ENCODE peak calls at places on chromosomes 1 and 21, in seven cellular contexts. One of them, this sample, is unnamed.

GRCh38 chr1:108200627-108201106 is 524 bp upstream of the SLC25A24 start:
- DNase-seq in mammary epithelial cell: peak; percentile 79
- DNase-seq in HCT116: peak; percentile 41
- DNase-seq in pancreas: no peak
- DNase-seq in AG09319: peak; percentile 25
- DNase-seq in OCI-LY7: peak; percentile 28
- DNase-seq in psoas muscle: peak; percentile 38
- DNase-seq in this sample: peak; percentile 6

GRCh38 chr1:117686907-117687306 is 81.1 kb downstream of the TENT5C start:
- DNase-seq in pancreas: no peak
- DNase-seq in mammary epithelial cell: no peak
- DNase-seq in AG09319: no peak
- DNase-seq in OCI-LY7: no peak
- DNase-seq in psoas muscle: no peak
- DNase-seq in HCT116: no peak
- DNase-seq in this sample: no peak

GRCh38 chr21:45509566-45510465 is 32.4 kb downstream of the SLC19A1 start:
- DNase-seq in HCT116: no peak
- DNase-seq in AG09319: no peak
- DNase-seq in psoas muscle: peak; percentile 50
- DNase-seq in pancreas: peak; percentile 29
- DNase-seq in mammary epithelial cell: no peak
- DNase-seq in OCI-LY7: no peak
- DNase-seq in this sample: no peak

GRCh38 chr1:12161662-12162458 is 4.9 kb upstream of the TNFRSF1B start:
- DNase-seq in AG09319: peak; percentile 63
- DNase-seq in mammary epithelial cell: peak; percentile 80
- DNase-seq in psoas muscle: peak; percentile 91
- DNase-seq in OCI-LY7: peak; percentile 65
- DNase-seq in HCT116: peak; percentile 82
- DNase-seq in pancreas: peak; percentile 65
- DNase-seq in this sample: no peak

GRCh38 chr21:36587388-36587787 is 107.5 kb upstream of the CLDN14 start:
- DNase-seq in psoas muscle: no peak
- DNase-seq in AG09319: no peak
- DNase-seq in HCT116: peak; percentile 21
- DNase-seq in mammary epithelial cell: peak; percentile 91
- DNase-seq in pancreas: no peak
- DNase-seq in OCI-LY7: no peak
- DNase-seq in this sample: no peak

GRCh38 chr1:9344426-9345200 is 51.9 kb downstream of the SPSB1 start:
- DNase-seq in mammary epithelial cell: no peak
- DNase-seq in AG09319: no peak
- DNase-seq in pancreas: no peak
- DNase-seq in OCI-LY7: peak; percentile 42
- DNase-seq in psoas muscle: no peak
- DNase-seq in HCT116: no peak
- DNase-seq in this sample: no peak

GRCh38 chr1:224762701-224763100 is 146.6 kb downstream of the CNIH3 start:
- DNase-seq in AG09319: no peak
- DNase-seq in HCT116: no peak
- DNase-seq in psoas muscle: no peak
- DNase-seq in mammary epithelial cell: no peak
- DNase-seq in OCI-LY7: no peak
- DNase-seq in pancreas: no peak
- DNase-seq in this sample: no peak

GRCh38 chr1:17118268-17118667 is 983 bp downstream of the PADI2 start:
- DNase-seq in mammary epithelial cell: no peak
- DNase-seq in psoas muscle: peak; percentile 56
- DNase-seq in OCI-LY7: no peak
- DNase-seq in HCT116: no peak
- DNase-seq in pancreas: no peak
- DNase-seq in AG09319: no peak
- DNase-seq in this sample: no peak

GRCh38 chr1:26012862-26013261 is 8.7 kb upstream of the EXTL1 start:
- DNase-seq in OCI-LY7: no peak
- DNase-seq in mammary epithelial cell: no peak
- DNase-seq in pancreas: no peak
- DNase-seq in AG09319: no peak
- DNase-seq in psoas muscle: no peak
- DNase-seq in HCT116: no peak
- DNase-seq in this sample: no peak

GRCh38 chr21:45419162-45419561 is 14.2 kb downstream of the COL18A1 start:
- DNase-seq in mammary epithelial cell: no peak
- DNase-seq in HCT116: no peak
- DNase-seq in OCI-LY7: no peak
- DNase-seq in pancreas: peak; percentile 9
- DNase-seq in psoas muscle: no peak
- DNase-seq in AG09319: no peak
- DNase-seq in this sample: no peak

GRCh38 chr1:236638935-236639334 is 34.6 kb upstream of the HEATR1 start:
- DNase-seq in AG09319: no peak
- DNase-seq in pancreas: no peak
- DNase-seq in OCI-LY7: no peak
- DNase-seq in HCT116: no peak
- DNase-seq in psoas muscle: no peak
- DNase-seq in mammary epithelial cell: no peak
- DNase-seq in this sample: no peak

GRCh38 chr1:43707191-43708005 is at the start of gene ST3GAL3:
- DNase-seq in AG09319: peak; percentile 73
- DNase-seq in mammary epithelial cell: peak; percentile 89
- DNase-seq in HCT116: peak; percentile 67
- DNase-seq in OCI-LY7: peak; percentile 95
- DNase-seq in pancreas: peak; percentile 92
- DNase-seq in psoas muscle: peak; percentile 96
- DNase-seq in this sample: peak; percentile 92

GRCh38 chr1:10838541-10838940 is 42.1 kb upstream of the CASZ1 start:
- DNase-seq in AG09319: no peak
- DNase-seq in mammary epithelial cell: no peak
- DNase-seq in psoas muscle: no peak
- DNase-seq in HCT116: no peak
- DNase-seq in OCI-LY7: no peak
- DNase-seq in pancreas: no peak
- DNase-seq in this sample: no peak

GRCh38 chr1:61334718-61335589 is 252.6 kb downstream of the NFIA start:
- DNase-seq in HCT116: no peak
- DNase-seq in AG09319: no peak
- DNase-seq in mammary epithelial cell: no peak
- DNase-seq in psoas muscle: peak; percentile 86
- DNase-seq in pancreas: peak; percentile 30
- DNase-seq in OCI-LY7: no peak
- DNase-seq in this sample: no peak

GRCh38 chr21:37665230-37666024 is 250.8 kb downstream of the KCNJ6 start:
- DNase-seq in pancreas: no peak
- DNase-seq in mammary epithelial cell: no peak
- DNase-seq in HCT116: no peak
- DNase-seq in AG09319: no peak
- DNase-seq in psoas muscle: no peak
- DNase-seq in OCI-LY7: no peak
- DNase-seq in this sample: no peak

GRCh38 chr1:93591833-93592635 is 89.6 kb downstream of the BCAR3 start:
- DNase-seq in mammary epithelial cell: no peak
- DNase-seq in pancreas: peak; percentile 85
- DNase-seq in HCT116: no peak
- DNase-seq in psoas muscle: no peak
- DNase-seq in OCI-LY7: peak; percentile 93
- DNase-seq in AG09319: no peak
- DNase-seq in this sample: no peak

GRCh38 chr1:200302192-200302892 is 107.5 kb downstream of the ZNF281 start:
- DNase-seq in pancreas: peak; percentile 32
- DNase-seq in AG09319: no peak
- DNase-seq in HCT116: no peak
- DNase-seq in mammary epithelial cell: peak; percentile 34
- DNase-seq in psoas muscle: no peak
- DNase-seq in OCI-LY7: peak; percentile 61
- DNase-seq in this sample: peak; percentile 30

GRCh38 chr21:36695671-36696389 is 3.1 kb upstream of the SIM2 start:
- DNase-seq in mammary epithelial cell: no peak
- DNase-seq in pancreas: no peak
- DNase-seq in AG09319: no peak
- DNase-seq in HCT116: no peak
- DNase-seq in OCI-LY7: no peak
- DNase-seq in psoas muscle: no peak
- DNase-seq in this sample: peak; percentile 43

GRCh38 chr1:119040906-119041305 is 52.8 kb upstream of the TBX15 start:
- DNase-seq in pancreas: no peak
- DNase-seq in psoas muscle: peak; percentile 56
- DNase-seq in HCT116: no peak
- DNase-seq in mammary epithelial cell: no peak
- DNase-seq in AG09319: no peak
- DNase-seq in OCI-LY7: no peak
- DNase-seq in this sample: no peak

GRCh38 chr1:107724648-107725047 is 240.3 kb downstream of the VAV3 start:
- DNase-seq in mammary epithelial cell: no peak
- DNase-seq in OCI-LY7: no peak
- DNase-seq in HCT116: no peak
- DNase-seq in psoas muscle: no peak
- DNase-seq in pancreas: no peak
- DNase-seq in AG09319: no peak
- DNase-seq in this sample: no peak

GRCh38 chr1:69911301-69911801 is 294.0 kb downstream of the LRRC40 start:
- DNase-seq in pancreas: no peak
- DNase-seq in mammary epithelial cell: peak; percentile 60
- DNase-seq in AG09319: peak; percentile 45
- DNase-seq in HCT116: no peak
- DNase-seq in OCI-LY7: no peak
- DNase-seq in psoas muscle: no peak
- DNase-seq in this sample: no peak

GRCh38 chr1:193338194-193338593 is 151.8 kb upstream of the B3GALT2 start:
- DNase-seq in pancreas: no peak
- DNase-seq in AG09319: no peak
- DNase-seq in OCI-LY7: no peak
- DNase-seq in HCT116: no peak
- DNase-seq in mammary epithelial cell: peak; percentile 46
- DNase-seq in psoas muscle: no peak
- DNase-seq in this sample: no peak
- TF ChIP-seq CTCF in pancreas: no peak
- TF ChIP-seq CTCF in AG09319: peak; percentile 6
- TF ChIP-seq CTCF in OCI-LY7: peak; percentile 37
- TF ChIP-seq CTCF in HCT116: no peak
- TF ChIP-seq CTCF in mammary epithelial cell: peak; percentile 16
- TF ChIP-seq CTCF in psoas muscle: no peak
- TF ChIP-seq CTCF in this sample: no peak

DNA sequence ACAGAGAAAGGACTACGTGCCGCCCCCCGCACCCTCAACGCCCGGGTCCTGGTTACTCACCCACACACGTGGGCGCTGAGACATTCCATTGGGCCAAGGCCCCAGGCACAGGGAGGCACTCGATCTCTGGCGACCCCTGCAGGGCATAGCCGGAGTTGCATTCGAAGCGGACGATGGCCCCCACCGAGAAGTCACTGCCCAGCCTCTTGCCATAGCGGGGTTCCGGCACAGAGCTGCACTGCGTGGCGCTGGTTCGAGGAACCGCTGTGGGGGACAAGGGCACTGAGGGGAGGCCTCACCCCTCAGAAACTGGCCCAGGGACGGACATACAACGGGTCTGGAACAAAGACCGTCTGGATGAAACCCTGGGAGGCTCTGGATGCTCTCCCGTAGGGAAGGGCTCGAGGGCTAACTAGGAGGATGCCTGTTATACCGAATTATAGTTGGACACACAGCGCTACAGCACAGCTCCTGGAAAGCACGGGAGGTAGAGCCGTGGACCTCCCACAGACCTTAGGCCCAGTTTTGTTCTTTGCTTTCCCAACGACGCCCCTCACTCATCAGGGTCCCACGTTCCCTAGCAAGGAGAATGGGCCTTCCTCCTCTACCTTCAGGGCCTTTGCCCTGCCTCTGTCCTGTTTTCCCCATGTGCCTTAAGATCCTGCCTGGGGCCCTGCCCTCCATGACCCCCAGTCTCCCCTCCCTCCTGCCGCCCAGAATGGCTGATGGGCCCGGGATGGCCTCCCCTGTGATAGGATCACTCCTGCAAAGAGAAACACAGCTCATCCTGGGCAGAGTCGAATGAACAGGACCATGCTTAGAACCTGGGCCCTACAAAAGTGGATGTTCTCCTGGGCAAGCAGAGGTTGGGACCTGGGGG is 152.8 kb downstream of the ZSCAN20 start:
- DNase-seq in psoas muscle: no peak
- DNase-seq in HCT116: peak; percentile 33
- DNase-seq in OCI-LY7: no peak
- DNase-seq in mammary epithelial cell: no peak
- DNase-seq in AG09319: no peak
- DNase-seq in pancreas: no peak
- DNase-seq in this sample: no peak
- TF ChIP-seq CTCF in psoas muscle: no peak
- TF ChIP-seq CTCF in HCT116: peak; percentile 94
- TF ChIP-seq CTCF in OCI-LY7: peak; percentile 72
- TF ChIP-seq CTCF in mammary epithelial cell: peak; percentile 7
- TF ChIP-seq CTCF in AG09319: no peak
- TF ChIP-seq CTCF in pancreas: no peak
- TF ChIP-seq CTCF in this sample: peak; percentile 57

DNA sequence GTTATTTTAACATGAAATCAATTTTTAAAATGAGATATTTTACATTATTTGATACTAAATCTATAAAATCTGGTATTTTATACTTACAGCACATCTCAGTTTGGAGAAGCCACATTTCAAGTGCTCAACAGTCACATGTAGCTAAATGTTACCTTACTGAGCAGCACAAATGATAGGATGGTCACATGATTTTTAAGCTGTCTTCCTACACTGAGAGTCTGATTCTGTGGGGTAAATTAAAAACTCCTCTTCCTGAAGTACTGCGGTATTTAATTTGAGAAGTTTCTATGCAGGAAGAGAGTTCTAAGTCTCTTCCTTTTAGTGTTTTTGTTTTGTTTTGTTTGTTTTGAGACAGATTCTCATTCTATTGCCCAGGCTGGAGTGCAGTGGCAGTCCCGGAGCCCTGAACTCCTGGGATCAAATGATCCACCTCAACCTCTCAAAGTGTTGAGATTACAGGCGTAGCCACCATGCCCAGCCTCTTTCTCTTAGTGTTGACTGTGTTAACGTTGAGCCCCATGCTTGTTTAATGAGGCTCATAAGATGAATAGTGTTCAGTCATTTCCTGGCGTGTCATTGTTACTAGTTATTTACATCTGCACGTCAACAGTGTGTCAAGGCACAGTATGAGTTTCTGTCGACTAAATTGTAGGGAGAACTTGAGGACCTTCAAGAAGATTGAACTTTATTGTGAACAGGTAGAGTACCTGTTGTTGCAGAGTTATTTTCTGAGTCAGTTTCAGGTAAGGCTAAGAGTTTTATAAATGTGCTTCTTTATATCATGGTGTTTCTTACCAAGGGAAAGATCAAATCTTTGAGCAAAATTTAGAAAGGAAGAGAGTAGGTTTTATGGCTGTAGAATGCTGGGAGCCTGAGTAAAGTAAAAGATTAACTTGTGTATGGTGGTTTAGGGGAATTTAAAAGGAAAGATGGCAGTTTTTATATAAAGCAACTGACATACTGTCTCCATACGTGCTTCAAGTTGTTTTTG is 3.3 kb downstream of the CNST start:
- DNase-seq in OCI-LY7: no peak
- DNase-seq in HCT116: no peak
- DNase-seq in psoas muscle: no peak
- DNase-seq in AG09319: no peak
- DNase-seq in pancreas: no peak
- DNase-seq in mammary epithelial cell: peak; percentile 5
- DNase-seq in this sample: no peak
- TF ChIP-seq CTCF in OCI-LY7: no peak
- TF ChIP-seq CTCF in HCT116: no peak
- TF ChIP-seq CTCF in psoas muscle: no peak
- TF ChIP-seq CTCF in AG09319: no peak
- TF ChIP-seq CTCF in pancreas: no peak
- TF ChIP-seq CTCF in mammary epithelial cell: no peak
- TF ChIP-seq CTCF in this sample: no peak

GRCh38 chr1:112955678-112956502 is at the start of gene SLC16A1:
- DNase-seq in OCI-LY7: peak; percentile 94
- DNase-seq in pancreas: peak; percentile 77
- DNase-seq in AG09319: peak; percentile 90
- DNase-seq in mammary epithelial cell: peak; percentile 90
- DNase-seq in psoas muscle: peak; percentile 96
- DNase-seq in HCT116: peak; percentile 74
- DNase-seq in this sample: peak; percentile 93
- TF ChIP-seq CTCF in OCI-LY7: peak; percentile 35
- TF ChIP-seq CTCF in pancreas: no peak
- TF ChIP-seq CTCF in AG09319: peak; percentile 45
- TF ChIP-seq CTCF in mammary epithelial cell: no peak
- TF ChIP-seq CTCF in psoas muscle: peak; percentile 12
- TF ChIP-seq CTCF in HCT116: no peak
- TF ChIP-seq CTCF in this sample: no peak